ENCODE peak calls at places on chromosome 12, in six cellular contexts. D is mammary epithelial cell; J is heart right ventricle; L is upper lobe of left lung; R is esophagus squamous epithelium; A is CD8-positive, alpha-beta T cell. M is an unnamed sample. For H3K36me3, the result is how much of the 10 kb centered on the place peaks cover.

GRCh38 chr12:110179291-110179690 is 55.1 kb downstream of the IFT81 start:
- DNase-seq in D (peak), J (no peak), L (no peak), R (no peak), A (no peak), M (peak)

GRCh38 chr12:115752913-115753726 is 524.4 kb downstream of the MED13L start:
- DNase-seq in D (peak), J (no peak), L (no peak), R (no peak), A (no peak), M (peak)

GRCh38 chr12:22974865-22975264 is 349.9 kb downstream of the ETNK1 start:
- DNase-seq in D (peak), J (no peak), L (no peak), R (no peak), A (no peak), M (peak)

GRCh38 chr12:46266382-46266791 is 2.5 kb downstream of the SLC38A1 start:
- DNase-seq in D (peak), J (no peak), L (no peak), R (no peak), A (peak), M (peak)

GRCh38 chr12:98373982-98374381 is 141.4 kb upstream of the TMPO start:
- DNase-seq in D (no peak), J (no peak), L (no peak), R (no peak), A (no peak), M (no peak)

GRCh38 chr12:46660719-46661118 is 165.1 kb downstream of the SLC38A4 start:
- DNase-seq in D (no peak), J (no peak), L (no peak), R (no peak), A (no peak), M (no peak)

GRCh38 chr12:43501705-43502104 is 50.3 kb downstream of the ADAMTS20 start:
- DNase-seq in D (peak), J (no peak), L (no peak), R (no peak), A (no peak), M (peak)

GRCh38 chr12:96751626-96752025 is 155.4 kb upstream of the NEDD1 start:
- DNase-seq in D (peak), J (no peak), L (no peak), R (no peak), A (no peak), M (peak)

GRCh38 chr12:13004368-13004767 is 4.3 kb upstream of the HEBP1 start:
- DNase-seq in D (no peak), J (no peak), L (no peak), R (no peak), A (no peak), M (no peak)

GRCh38 chr12:94174576-94174975 is 26.2 kb downstream of the PLXNC1 start:
- DNase-seq in D (no peak), J (peak), L (no peak), R (peak), A (no peak), M (no peak)

GRCh38 chr12:65631621-65632111 is 192.6 kb upstream of the HMGA2 start:
- DNase-seq in D (peak), J (no peak), L (no peak), R (no peak), A (no peak), M (peak)

GRCh38 chr12:47988073-47989022 is 15.9 kb downstream of the COL2A1 start:
- DNase-seq in D (no peak), J (no peak), L (no peak), R (no peak), A (no peak), M (no peak)

GRCh38 chr12:91743727-91744126 is 401.9 kb downstream of the BTG1 start:
- DNase-seq in D (no peak), J (no peak), L (no peak), R (no peak), A (no peak), M (no peak)

GRCh38 chr12:3962661-3963483 is 89.7 kb upstream of the PARP11 start:
- DNase-seq in D (no peak), J (no peak), L (no peak), R (no peak), A (peak), M (peak)

GRCh38 chr12:8605057-8605456 is 7.6 kb downstream of the AICDA start:
- DNase-seq in D (no peak), J (no peak), L (peak), R (no peak), A (no peak), M (no peak)

GRCh38 chr12:9721394-9722092 is 11.4 kb downstream of the CLECL1 start:
- DNase-seq in D (no peak), J (no peak), L (no peak), R (no peak), A (no peak), M (peak)

GRCh38 chr12:95218852-95219171 is 1.2 kb downstream of the VEZT start:
- DNase-seq in D (peak), J (no peak), L (no peak), R (no peak), A (no peak), M (no peak)

GRCh38 chr12:104288635-104289258 is 14.8 kb upstream of the EID3 start:
- DNase-seq in D (peak), J (peak), L (peak), R (peak), A (peak), M (peak)

GRCh38 chr12:9634177-9634803 is 26.6 kb upstream of the KLRB1 start:
- DNase-seq in D (peak), J (no peak), L (no peak), R (no peak), A (peak), M (peak)

GRCh38 chr12:132229926-132230325 is 85.7 kb downstream of the NOC4L start:
- DNase-seq in D (no peak), J (no peak), L (peak), R (no peak), A (no peak), M (no peak)

GRCh38 chr12:105659355-105660075 is 329.0 kb downstream of the C12orf75 start:
- DNase-seq in D (peak), J (peak), L (no peak), R (no peak), A (no peak), M (peak)

GRCh38 chr12:115023279-115023678 is 339.3 kb upstream of the TBX3 start:
- DNase-seq in D (no peak), J (peak), L (no peak), R (no peak), A (no peak), M (no peak)

GRCh38 chr12:55718650-55719275 is 1.4 kb upstream of the RDH5 start:
- DNase-seq in D (no peak), J (no peak), L (no peak), R (no peak), A (no peak), M (no peak)

GRCh38 chr12:26010293-26010821 is 51.9 kb downstream of the RASSF8 start:
- DNase-seq in D (peak), J (no peak), L (no peak), R (no peak), A (no peak), M (peak)

GRCh38 chr12:6553051-6553868 is 2.6 kb downstream of the IFFO1 start:
- DNase-seq in D (no peak), J (no peak), L (no peak), R (no peak), A (no peak), M (no peak)

GRCh38 chr12:123085730-123086487 is 65.0 kb downstream of the PITPNM2 start:
- DNase-seq in D (peak), J (peak), L (no peak), R (no peak), A (no peak), M (peak)

GRCh38 chr12:125852116-125852515 is 786.9 kb downstream of the AACS start:
- DNase-seq in D (no peak), J (no peak), L (no peak), R (no peak), A (no peak), M (no peak)

GRCh38 chr12:110367209-110367864 is 36.2 kb downstream of the ANAPC7 start:
- DNase-seq in D (no peak), J (no peak), L (no peak), R (no peak), A (no peak), M (no peak)

GRCh38 chr12:100399095-100399494 is 42.2 kb downstream of the SLC17A8 start:
- DNase-seq in D (no peak), J (no peak), L (no peak), R (no peak), A (no peak), M (no peak)

GRCh38 chr12:80580254-80580653 is 127.2 kb upstream of the MYF6 start:
- DNase-seq in D (peak), J (no peak), L (no peak), R (no peak), A (no peak), M (peak)

DNA sequence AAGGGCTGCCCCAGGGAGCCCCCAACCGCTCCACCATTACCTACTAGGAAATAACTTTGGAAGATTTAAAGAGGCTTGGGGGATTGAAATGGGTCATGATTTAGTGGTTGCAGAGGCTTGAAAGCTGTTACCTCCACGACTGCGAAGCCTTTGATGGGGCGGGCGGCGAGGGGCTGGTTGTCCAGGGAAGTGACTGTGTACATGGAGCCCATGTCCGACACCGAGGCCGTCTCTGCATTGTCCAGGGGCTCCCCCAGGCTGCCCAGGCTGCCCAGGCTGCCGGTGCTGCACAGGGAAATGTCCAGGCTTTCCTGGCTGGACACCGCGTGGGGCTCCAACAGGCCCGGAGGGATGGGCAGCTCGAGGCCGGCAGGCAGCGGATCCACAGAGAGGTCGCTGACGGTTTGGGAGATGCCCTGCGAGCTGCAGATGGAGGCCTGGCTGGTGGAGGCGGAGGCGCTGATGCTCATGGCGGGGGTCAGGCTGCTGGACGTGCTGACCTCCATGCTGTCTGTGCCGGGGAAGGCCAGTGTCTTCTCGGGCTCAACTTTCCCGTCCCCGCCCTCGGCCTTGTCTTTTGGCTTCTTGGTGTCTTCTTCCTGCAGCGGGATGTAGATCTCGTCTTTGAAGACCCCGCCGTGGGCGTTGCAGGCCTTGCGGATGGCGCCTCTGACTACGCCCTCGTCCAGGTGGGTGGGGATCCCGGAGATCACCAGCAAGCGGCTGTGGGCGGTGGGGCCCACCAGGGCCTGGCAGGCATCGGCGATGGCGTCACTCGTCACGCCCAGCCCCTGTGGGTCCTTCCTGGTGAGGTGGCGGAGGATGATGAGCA is 58.9 kb downstream of the TRAFD1 start:
- DNase-seq in D (no peak), J (no peak), L (peak), R (no peak), A (no peak), M (no peak)
- H3K36me3 ChIP-seq in D (under half), J (under half), L (under half), R (half or more), A (under half), M (under half)

GRCh38 chr12:70258605-70259403 is 15.6 kb downstream of the CNOT2 start:
- DNase-seq in D (peak), J (no peak), L (no peak), R (no peak), A (no peak), M (peak)

GRCh38 chr12:70265132-70265531 is 21.9 kb downstream of the CNOT2 start:
- DNase-seq in D (no peak), J (no peak), L (no peak), R (no peak), A (no peak), M (no peak)

GRCh38 chr12:70255311-70255710 is 12.1 kb downstream of the CNOT2 start:
- DNase-seq in D (peak), J (no peak), L (no peak), R (no peak), A (no peak), M (no peak)

GRCh38 chr12:70264067-70264867 is 21.0 kb downstream of the CNOT2 start:
- DNase-seq in D (no peak), J (no peak), L (no peak), R (no peak), A (no peak), M (no peak)

GRCh38 chr12:70260610-70261009 is 17.4 kb downstream of the CNOT2 start:
- DNase-seq in D (no peak), J (no peak), L (no peak), R (no peak), A (no peak), M (no peak)
- H3K4me3 ChIP-seq in D (no peak), J (no peak), L (no peak), R (no peak), A (no peak), M (no peak)

DNA sequence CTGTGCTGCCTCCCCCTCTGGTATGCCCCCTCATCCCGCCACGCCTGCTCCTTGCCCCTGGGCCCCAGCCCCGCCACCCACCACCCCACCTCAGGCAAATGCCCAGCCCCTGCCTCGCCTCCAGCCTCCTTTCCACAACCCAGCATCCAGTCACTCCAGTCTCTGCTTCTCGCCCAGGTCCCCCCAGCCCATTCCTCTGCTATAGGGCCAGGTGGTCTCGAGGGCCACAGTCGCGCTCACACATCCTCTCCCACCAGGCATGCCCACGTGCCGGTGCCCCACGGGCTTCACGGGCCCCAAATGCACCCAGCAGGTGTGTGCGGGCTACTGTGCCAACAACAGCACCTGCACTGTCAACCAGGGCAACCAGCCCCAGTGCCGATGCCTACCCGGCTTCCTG is 6.1 kb upstream of the NXPH4 start:
- DNase-seq in D (no peak), J (no peak), L (peak), R (no peak), A (no peak), M (no peak)
- H3K36me3 ChIP-seq in D (under half), J (under half), L (half or more), R (half or more), A (under half), M (under half)

GRCh38 chr12:124829008-124829707 is 34.5 kb downstream of the SCARB1 start:
- DNase-seq in D (peak), J (no peak), L (no peak), R (no peak), A (no peak), M (peak)
- H3K4me3 ChIP-seq in D (no peak), J (no peak), L (no peak), R (no peak), A (no peak), M (no peak)

DNA sequence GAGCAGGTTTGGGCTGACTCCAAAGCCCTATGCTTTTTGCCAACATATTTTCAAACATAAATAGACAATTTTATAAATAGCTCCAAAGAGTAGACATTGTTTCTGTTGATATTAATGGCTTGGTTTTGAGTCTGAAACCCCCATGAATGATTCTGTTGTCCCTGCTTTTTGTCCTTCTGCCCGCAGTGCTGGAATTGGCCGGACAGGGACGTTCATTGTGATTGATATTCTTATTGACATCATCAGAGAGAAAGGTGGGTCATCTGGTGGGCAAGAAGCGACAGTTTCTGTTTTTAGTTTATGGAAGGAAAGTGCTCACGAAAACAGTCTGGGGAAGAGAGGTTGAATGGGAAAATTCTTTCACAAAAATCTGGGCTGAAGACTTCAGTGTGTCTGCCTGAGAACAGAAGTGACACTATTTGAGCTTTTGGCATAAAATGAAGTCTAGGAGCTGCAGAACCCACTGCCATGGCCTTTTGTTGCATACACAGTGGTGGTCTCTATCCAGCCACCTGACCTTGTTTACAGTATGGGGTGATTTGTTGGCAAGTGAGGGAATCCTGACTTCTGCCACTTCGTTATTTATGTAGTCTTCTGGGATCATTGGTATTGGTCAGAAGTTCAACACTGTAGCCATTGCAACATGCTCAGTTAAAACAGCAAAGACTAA is 69.6 kb downstream of the PTPN11 start:
- DNase-seq in D (no peak), J (no peak), L (no peak), R (no peak), A (no peak), M (no peak)
- H3K36me3 ChIP-seq in D (under half), J (under half), L (half or more), R (half or more), A (under half), M (under half)